ENCODE peak calls at places on chromosomes 7 and 10, in eight cellular contexts. L is lower leg skin, D is stomach, C is fibroblast of pulmonary artery, E is HFF-Myc, W is heart right ventricle, X is brain microvascular endothelial cell, V is cardiac muscle cell. F is an unnamed sample.

GRCh38 chr7:116863168-116863670 is 832 bp downstream of the CAPZA2 start:
- DNase-seq in X (peak), D (no peak), E (no peak), C (peak), W (no peak), L (no peak), V (peak), F (no peak)

GRCh38 chr7:70520604-70521003 is 611.3 kb upstream of the GALNT17 start:
- DNase-seq in C (no peak), V (no peak), W (no peak), X (peak), E (no peak), L (no peak), D (no peak), F (no peak)

GRCh38 chr7:42492895-42493294 is 255.9 kb upstream of the GLI3 start:
- DNase-seq in D (no peak), X (no peak), W (no peak), C (no peak), L (no peak), V (peak), E (no peak), F (no peak)

GRCh38 chr7:30898411-30898810 is 13.2 kb upstream of the AQP1 start:
- DNase-seq in L (no peak), D (no peak), X (no peak), E (no peak), V (no peak), C (no peak), W (no peak), F (no peak)

GRCh38 chr7:1114088-1114487 is 26.2 kb downstream of the GPER1 start:
- DNase-seq in X (no peak), W (no peak), L (no peak), C (no peak), D (no peak), E (no peak), V (no peak), F (no peak)

GRCh38 chr7:763762-764161 is 36.7 kb upstream of the PRKAR1B start:
- DNase-seq in L (no peak), C (no peak), D (no peak), X (no peak), W (no peak), V (no peak), E (no peak), F (no peak)

GRCh38 chr10:5943536-5943935 is 33.8 kb downstream of the IL15RA start:
- DNase-seq in X (no peak), E (no peak), L (no peak), D (no peak), C (peak), W (peak), V (peak), F (no peak)

GRCh38 chr7:73560035-73560835 is 2.7 kb upstream of the BCL7B start:
- DNase-seq in E (peak), V (peak), D (no peak), W (no peak), L (no peak), C (peak), X (peak), F (peak)

GRCh38 chr7:129238546-129238945 is 13.7 kb downstream of the AHCYL2 start:
- DNase-seq in X (no peak), D (no peak), E (no peak), W (no peak), C (no peak), L (no peak), V (no peak), F (no peak)

GRCh38 chr10:73968101-73968515 is 29.8 kb upstream of the VCL start:
- DNase-seq in X (no peak), E (no peak), W (no peak), L (peak), V (peak), C (peak), D (no peak), F (no peak)

GRCh38 chr10:60167056-60167455 is 222.6 kb downstream of the ANK3 start:
- DNase-seq in X (no peak), E (no peak), C (no peak), D (no peak), V (no peak), W (no peak), L (no peak), F (no peak)

GRCh38 chr7:2796358-2797352 is 47.5 kb downstream of the GNA12 start:
- DNase-seq in C (peak), V (peak), W (peak), L (peak), X (peak), E (no peak), D (no peak), F (no peak)

DNA sequence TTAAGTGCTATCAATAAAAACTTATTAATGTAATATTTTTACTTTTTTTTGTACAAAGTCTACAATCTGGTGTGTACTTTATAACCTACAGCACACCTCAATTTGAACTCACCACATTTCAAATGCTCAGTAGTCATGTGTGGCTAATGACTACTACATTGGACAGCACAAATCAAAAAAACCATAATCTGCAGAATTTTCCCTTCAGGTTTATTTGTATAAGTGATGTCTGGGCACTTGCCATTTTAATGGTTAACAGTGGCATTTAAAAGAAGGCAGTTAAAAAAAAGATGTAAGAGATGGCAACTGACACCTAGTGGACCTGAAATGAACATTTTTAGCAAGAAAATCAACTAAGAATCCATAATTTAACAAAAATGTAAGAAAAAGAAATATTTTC is 124.6 kb upstream of the NRBF2 start:
- DNase-seq in L (no peak), W (no peak), E (no peak), V (peak), C (peak), X (no peak), D (no peak), F (no peak)
- TF ChIP-seq CTCF in L (no peak), W (no peak), E (no peak), V (no peak), C (no peak), X (no peak), D (no peak), F (no peak)

GRCh38 chr7:75965617-75966016 is 28.8 kb downstream of the TMEM120A start:
- DNase-seq in D (no peak), W (no peak), X (no peak), E (no peak), L (no peak), C (no peak), V (no peak), F (no peak)

GRCh38 chr7:75967573-75967997 is 26.8 kb downstream of the TMEM120A start:
- DNase-seq in C (no peak), X (no peak), E (no peak), D (no peak), V (peak), L (peak), W (peak), F (no peak)

GRCh38 chr7:75967055-75967454 is 27.3 kb downstream of the TMEM120A start:
- DNase-seq in X (no peak), E (no peak), D (no peak), L (no peak), C (no peak), V (no peak), W (no peak), F (no peak)

GRCh38 chr7:75968012-75968411 is 26.4 kb downstream of the TMEM120A start:
- DNase-seq in X (no peak), C (no peak), W (no peak), V (no peak), E (no peak), D (no peak), L (no peak), F (no peak)

GRCh38 chr7:75966209-75966961 is 28.0 kb downstream of the TMEM120A start:
- DNase-seq in X (no peak), C (no peak), D (no peak), W (peak), E (no peak), L (peak), V (peak), F (peak)
- H3K4me3 ChIP-seq in X (no peak), C (no peak), D (no peak), W (no peak), E (no peak), L (no peak), V (no peak), F (no peak)

GRCh38 chr10:97573021-97573420 is 442 bp downstream of the ANKRD2 start:
- DNase-seq in V (no peak), C (no peak), X (peak), D (no peak), W (no peak), L (no peak), E (no peak), F (no peak)

GRCh38 chr10:97570789-97571536 is 1.6 kb upstream of the ANKRD2 start:
- DNase-seq in D (no peak), C (no peak), W (no peak), X (no peak), L (no peak), E (no peak), V (no peak), F (no peak)

GRCh38 chr10:97573672-97574071 is 1.1 kb downstream of the ANKRD2 start:
- DNase-seq in L (no peak), W (no peak), D (no peak), E (no peak), X (no peak), C (no peak), V (no peak), F (no peak)

GRCh38 chr10:97571622-97572021 is 957 bp upstream of the ANKRD2 start:
- DNase-seq in L (no peak), E (no peak), D (peak), W (no peak), X (no peak), C (no peak), V (no peak), F (no peak)

GRCh38 chr10:97572214-97572989 is at the start of gene ANKRD2:
- DNase-seq in X (peak), D (peak), W (peak), V (peak), C (peak), E (no peak), L (peak), F (peak)
- TF ChIP-seq CTCF in X (peak), D (no peak), W (peak), V (peak), C (peak), E (peak), L (no peak), F (peak)

GRCh38 chr10:118218562-118218961 is 123.6 kb downstream of the FAM204A start:
- DNase-seq in W (no peak), D (no peak), X (no peak), L (no peak), V (no peak), E (no peak), C (no peak), F (no peak)
- H3K4me3 ChIP-seq in W (no peak), D (no peak), X (no peak), L (no peak), V (no peak), E (no peak), C (no peak), F (no peak)

GRCh38 chr7:105860793-105861192 is 15.6 kb downstream of the ATXN7L1 start:
- DNase-seq in L (no peak), W (no peak), X (no peak), C (no peak), E (no peak), V (no peak), D (no peak), F (no peak)
- TF ChIP-seq CTCF in L (no peak), W (no peak), X (no peak), C (no peak), E (no peak), V (no peak), D (no peak), F (no peak)

DNA sequence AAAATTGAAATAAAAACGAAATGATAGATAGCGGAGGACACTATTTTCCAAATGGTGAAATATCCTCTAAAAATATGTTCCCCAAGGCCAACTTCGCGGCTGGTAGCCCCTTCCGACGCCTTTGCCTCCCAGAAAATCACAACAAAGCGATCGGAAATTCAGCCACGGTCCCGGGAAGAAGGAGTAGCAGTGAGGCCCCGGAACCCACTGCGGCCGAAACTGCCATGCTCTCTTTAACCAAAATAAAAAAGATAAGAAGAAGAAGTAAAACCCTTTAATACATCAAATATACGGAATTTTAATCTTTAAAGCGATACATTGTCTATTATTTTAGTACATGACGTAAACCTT is 4.0 kb downstream of the ZNF503 start:
- DNase-seq in E (no peak), X (no peak), D (no peak), V (peak), W (no peak), L (no peak), C (no peak), F (no peak)
- H3K4me3 ChIP-seq in E (peak), X (peak), D (peak), V (peak), W (peak), L (no peak), C (peak), F (peak)

GRCh38 chr7:100098913-100099312 is 2.3 kb downstream of the MCM7 start:
- DNase-seq in D (no peak), X (no peak), L (no peak), W (no peak), E (no peak), C (no peak), V (no peak), F (no peak)

GRCh38 chr7:100100420-100101015 is 679 bp downstream of the MCM7 start:
- DNase-seq in X (peak), D (peak), V (peak), C (peak), E (peak), L (peak), W (peak), F (peak)

GRCh38 chr7:100099452-100099851 is 1.7 kb downstream of the MCM7 start:
- DNase-seq in X (no peak), D (no peak), V (no peak), L (peak), C (no peak), E (no peak), W (no peak), F (no peak)

GRCh38 chr7:100102950-100103840 is 1.8 kb downstream of the AP4M1 start:
- DNase-seq in C (peak), W (no peak), L (no peak), X (peak), V (peak), D (no peak), E (no peak), F (peak)

GRCh38 chr7:100101016-100101862 is at the start of the genes AP4M1 and MCM7:
- DNase-seq in C (peak), L (peak), X (peak), V (peak), W (peak), E (peak), D (peak), F (peak)
- TF ChIP-seq CTCF in C (no peak), L (no peak), X (no peak), V (no peak), W (no peak), E (no peak), D (no peak), F (no peak)

DNA sequence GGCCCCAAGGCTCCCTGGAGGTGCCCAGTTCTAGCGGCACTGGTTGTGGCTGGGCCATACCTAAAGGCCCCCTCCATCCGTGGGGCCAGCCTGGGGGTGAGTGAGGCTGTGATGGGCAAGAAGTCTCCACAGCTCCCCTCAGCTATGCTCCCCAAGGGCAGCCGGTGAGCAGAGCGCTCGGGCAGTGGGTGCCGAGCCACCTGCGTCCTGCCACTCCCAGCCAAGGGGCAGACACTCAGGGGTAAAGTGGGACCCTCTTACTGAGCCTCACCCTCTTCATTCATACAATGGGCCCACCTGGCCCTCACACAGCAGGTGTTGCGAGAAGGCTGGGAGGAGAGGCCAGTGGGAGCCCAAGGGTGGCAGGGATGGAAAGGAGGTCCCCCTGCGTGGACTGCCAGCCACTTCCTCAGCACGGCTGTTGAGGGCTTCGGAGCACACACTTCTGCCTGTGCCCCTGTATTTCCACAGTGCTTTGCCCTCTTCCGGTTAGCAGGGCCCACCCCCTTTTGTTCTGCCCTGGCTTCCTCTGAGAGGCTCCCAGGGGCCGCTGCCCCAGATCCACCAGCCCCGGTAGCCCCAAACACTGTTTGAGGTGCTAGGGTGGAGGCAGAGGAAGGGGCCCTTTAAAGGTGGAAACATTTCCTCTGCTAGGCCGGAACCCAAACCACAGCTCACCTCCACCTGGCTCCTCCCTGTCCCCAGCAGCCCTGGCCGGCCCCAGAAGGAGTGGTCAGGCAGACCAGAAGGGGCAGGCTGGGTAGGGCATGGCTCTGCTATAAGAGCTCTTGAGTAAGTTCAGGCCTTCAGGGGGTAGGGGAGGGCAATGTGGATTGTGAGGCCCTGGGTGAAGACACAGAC is 16.4 kb upstream of the C10orf105 start:
- DNase-seq in V (no peak), D (peak), E (no peak), L (no peak), W (no peak), X (no peak), C (no peak), F (no peak)
- H3K4me3 ChIP-seq in V (no peak), D (no peak), E (no peak), L (no peak), W (no peak), X (no peak), C (no peak), F (no peak)

DNA sequence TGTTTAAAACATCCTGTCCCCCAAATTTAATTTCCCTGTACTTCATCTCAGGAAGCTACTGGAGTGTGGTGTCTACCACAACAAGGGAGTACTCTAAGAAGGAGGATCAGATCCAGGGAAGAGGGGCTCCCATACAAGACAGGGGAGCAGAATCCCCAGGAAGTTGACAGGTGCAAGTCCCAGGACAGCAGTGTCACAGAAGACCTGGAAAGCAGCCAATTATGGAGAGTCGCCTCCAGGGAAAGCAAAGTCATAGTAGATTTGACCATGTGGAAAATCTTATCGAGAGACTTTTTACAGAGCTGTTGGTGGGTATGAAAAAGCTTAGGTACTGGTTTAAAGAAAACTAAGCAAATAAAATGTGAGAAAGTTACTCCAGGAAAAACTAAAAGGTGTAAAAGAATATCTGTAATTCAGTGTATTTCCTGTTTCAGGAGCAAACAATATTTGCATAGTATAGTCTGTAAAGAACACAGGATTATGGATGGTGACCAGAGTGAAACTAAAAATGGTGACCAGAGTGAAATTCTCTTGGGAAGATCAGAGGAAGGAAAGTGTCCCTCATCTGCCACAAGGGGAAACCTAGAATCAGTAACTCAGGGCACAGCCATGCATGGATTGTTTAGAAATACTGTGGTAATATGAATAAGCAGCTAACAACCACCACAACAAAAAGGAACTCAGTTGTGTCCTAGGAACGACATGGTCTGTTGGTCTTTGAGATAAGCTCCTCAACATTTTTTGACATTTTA is 44.5 kb downstream of the LANCL2 start:
- DNase-seq in X (peak), C (no peak), D (no peak), L (no peak), W (no peak), V (no peak), E (no peak), F (no peak)
- TF ChIP-seq CTCF in X (peak), C (peak), D (no peak), L (no peak), W (no peak), V (no peak), E (no peak), F (no peak)

GRCh38 chr10:101597036-101597435 is 8.9 kb downstream of the DPCD start:
- DNase-seq in V (no peak), E (no peak), C (no peak), L (no peak), W (no peak), X (no peak), D (no peak), F (no peak)
- H3K4me3 ChIP-seq in V (no peak), E (no peak), C (no peak), L (no peak), W (no peak), X (no peak), D (no peak), F (no peak)

F was measured in astrocyte of the cerebellum.